ENCODE peak calls at places on chromosomes 1 and 21, in eight cellular contexts. One of them, this sample, is unnamed.

GRCh38 chr1:116125761-116126160 is 14.6 kb downstream of the MAB21L3 start:
- DNase-seq in fibroblast of lung: no peak
- DNase-seq in suprapubic skin: no peak
- DNase-seq in fibroblast of pulmonary artery: no peak
- DNase-seq in mucosa of descending colon: peak
- DNase-seq in ovary: no peak
- DNase-seq in OCI-LY7: no peak
- DNase-seq in H1: no peak
- DNase-seq in this sample: no peak

GRCh38 chr1:230917284-230918135 is 49.2 kb upstream of the C1orf198 start:
- DNase-seq in suprapubic skin: no peak
- DNase-seq in fibroblast of pulmonary artery: peak
- DNase-seq in fibroblast of lung: peak
- DNase-seq in H1: peak
- DNase-seq in mucosa of descending colon: peak
- DNase-seq in ovary: peak
- DNase-seq in OCI-LY7: peak
- DNase-seq in this sample: peak

GRCh38 chr1:228288536-228289238 is 80.8 kb downstream of the OBSCN start:
- DNase-seq in H1: no peak
- DNase-seq in mucosa of descending colon: no peak
- DNase-seq in suprapubic skin: peak
- DNase-seq in OCI-LY7: no peak
- DNase-seq in fibroblast of pulmonary artery: no peak
- DNase-seq in fibroblast of lung: no peak
- DNase-seq in ovary: no peak
- DNase-seq in this sample: no peak

GRCh38 chr21:45022348-45022675 is 52.1 kb upstream of the ADARB1 start:
- DNase-seq in mucosa of descending colon: no peak
- DNase-seq in H1: no peak
- DNase-seq in fibroblast of pulmonary artery: no peak
- DNase-seq in fibroblast of lung: no peak
- DNase-seq in suprapubic skin: no peak
- DNase-seq in OCI-LY7: no peak
- DNase-seq in ovary: no peak
- DNase-seq in this sample: no peak

GRCh38 chr21:44067011-44067839 is 40.0 kb upstream of the PWP2 start:
- DNase-seq in suprapubic skin: no peak
- DNase-seq in fibroblast of pulmonary artery: no peak
- DNase-seq in fibroblast of lung: no peak
- DNase-seq in ovary: no peak
- DNase-seq in H1: no peak
- DNase-seq in OCI-LY7: no peak
- DNase-seq in mucosa of descending colon: no peak
- DNase-seq in this sample: no peak

GRCh38 chr1:213622365-213623087 is 365.2 kb upstream of the PROX1 start:
- DNase-seq in ovary: no peak
- DNase-seq in suprapubic skin: no peak
- DNase-seq in fibroblast of lung: no peak
- DNase-seq in H1: no peak
- DNase-seq in OCI-LY7: no peak
- DNase-seq in mucosa of descending colon: no peak
- DNase-seq in fibroblast of pulmonary artery: no peak
- DNase-seq in this sample: no peak

GRCh38 chr21:26909972-26910371 is 56.9 kb downstream of the ADAMTS5 start:
- DNase-seq in mucosa of descending colon: no peak
- DNase-seq in fibroblast of pulmonary artery: no peak
- DNase-seq in H1: peak
- DNase-seq in fibroblast of lung: no peak
- DNase-seq in suprapubic skin: no peak
- DNase-seq in OCI-LY7: no peak
- DNase-seq in ovary: no peak
- DNase-seq in this sample: no peak

GRCh38 chr1:236759252-236759859 is 35.7 kb upstream of the MTR start:
- DNase-seq in fibroblast of lung: peak
- DNase-seq in ovary: no peak
- DNase-seq in suprapubic skin: no peak
- DNase-seq in fibroblast of pulmonary artery: peak
- DNase-seq in OCI-LY7: peak
- DNase-seq in H1: no peak
- DNase-seq in mucosa of descending colon: peak
- DNase-seq in this sample: peak

GRCh38 chr1:109482796-109483638 is 688 bp upstream of the ATXN7L2 start:
- DNase-seq in fibroblast of lung: peak
- DNase-seq in mucosa of descending colon: peak
- DNase-seq in fibroblast of pulmonary artery: no peak
- DNase-seq in H1: peak
- DNase-seq in suprapubic skin: no peak
- DNase-seq in ovary: peak
- DNase-seq in OCI-LY7: peak
- DNase-seq in this sample: no peak

GRCh38 chr1:179770887-179771502 is 27.9 kb downstream of the FAM163A start:
- DNase-seq in fibroblast of lung: no peak
- DNase-seq in OCI-LY7: no peak
- DNase-seq in suprapubic skin: no peak
- DNase-seq in ovary: no peak
- DNase-seq in H1: no peak
- DNase-seq in mucosa of descending colon: no peak
- DNase-seq in fibroblast of pulmonary artery: peak
- DNase-seq in this sample: no peak

GRCh38 chr1:232179896-232180760 is 449.8 kb downstream of the SIPA1L2 start:
- DNase-seq in ovary: no peak
- DNase-seq in fibroblast of lung: no peak
- DNase-seq in H1: peak
- DNase-seq in mucosa of descending colon: no peak
- DNase-seq in suprapubic skin: no peak
- DNase-seq in fibroblast of pulmonary artery: no peak
- DNase-seq in OCI-LY7: no peak
- DNase-seq in this sample: no peak

GRCh38 chr1:26666855-26667254 is 29.0 kb upstream of the ARID1A start:
- DNase-seq in H1: no peak
- DNase-seq in suprapubic skin: no peak
- DNase-seq in mucosa of descending colon: no peak
- DNase-seq in ovary: no peak
- DNase-seq in OCI-LY7: no peak
- DNase-seq in fibroblast of lung: peak
- DNase-seq in fibroblast of pulmonary artery: peak
- DNase-seq in this sample: no peak

GRCh38 chr1:23787701-23788100 is 3.2 kb upstream of the LYPLA2 start:
- DNase-seq in ovary: no peak
- DNase-seq in H1: no peak
- DNase-seq in mucosa of descending colon: no peak
- DNase-seq in OCI-LY7: no peak
- DNase-seq in suprapubic skin: no peak
- DNase-seq in fibroblast of pulmonary artery: no peak
- DNase-seq in fibroblast of lung: no peak
- DNase-seq in this sample: no peak

GRCh38 chr1:60922304-60922703 is 160.1 kb upstream of the NFIA start:
- DNase-seq in ovary: peak
- DNase-seq in fibroblast of lung: no peak
- DNase-seq in fibroblast of pulmonary artery: no peak
- DNase-seq in mucosa of descending colon: peak
- DNase-seq in H1: no peak
- DNase-seq in suprapubic skin: no peak
- DNase-seq in OCI-LY7: no peak
- DNase-seq in this sample: no peak

GRCh38 chr1:60920561-60920960 is 161.8 kb upstream of the NFIA start:
- DNase-seq in fibroblast of pulmonary artery: no peak
- DNase-seq in OCI-LY7: no peak
- DNase-seq in fibroblast of lung: no peak
- DNase-seq in H1: no peak
- DNase-seq in ovary: no peak
- DNase-seq in suprapubic skin: no peak
- DNase-seq in mucosa of descending colon: no peak
- DNase-seq in this sample: no peak

GRCh38 chr1:60918867-60919266 is 163.5 kb upstream of the NFIA start:
- DNase-seq in fibroblast of lung: no peak
- DNase-seq in suprapubic skin: no peak
- DNase-seq in fibroblast of pulmonary artery: no peak
- DNase-seq in H1: no peak
- DNase-seq in ovary: no peak
- DNase-seq in mucosa of descending colon: no peak
- DNase-seq in OCI-LY7: no peak
- DNase-seq in this sample: no peak

GRCh38 chr1:60923287-60924110 is 158.9 kb upstream of the NFIA start:
- DNase-seq in suprapubic skin: no peak
- DNase-seq in fibroblast of pulmonary artery: no peak
- DNase-seq in OCI-LY7: no peak
- DNase-seq in H1: no peak
- DNase-seq in fibroblast of lung: no peak
- DNase-seq in ovary: no peak
- DNase-seq in mucosa of descending colon: peak
- DNase-seq in this sample: no peak

DNA sequence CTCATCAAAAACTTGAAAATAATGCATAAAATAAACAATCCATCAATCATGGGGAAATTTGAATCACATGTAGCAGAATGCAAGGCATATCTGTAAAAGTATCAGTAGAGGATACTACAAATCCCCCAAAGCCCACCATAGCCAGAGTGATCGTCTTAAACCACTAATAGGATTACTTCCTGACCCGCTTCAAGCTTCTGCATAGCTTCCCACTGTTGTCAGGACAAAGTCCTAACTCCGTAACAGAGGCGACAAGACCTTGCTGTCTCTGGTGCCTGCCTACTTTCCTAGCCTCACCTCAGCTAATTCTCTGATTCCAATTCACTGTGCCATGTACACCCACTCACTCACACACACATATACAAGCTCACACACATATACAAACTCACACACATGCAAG is 161.2 kb upstream of the NFIA start:
- DNase-seq in suprapubic skin: no peak
- DNase-seq in H1: no peak
- DNase-seq in mucosa of descending colon: no peak
- DNase-seq in OCI-LY7: no peak
- DNase-seq in ovary: no peak
- DNase-seq in fibroblast of lung: no peak
- DNase-seq in fibroblast of pulmonary artery: no peak
- DNase-seq in this sample: no peak
- TF ChIP-seq CTCF in suprapubic skin: no peak
- TF ChIP-seq CTCF in H1: no peak
- TF ChIP-seq CTCF in mucosa of descending colon: no peak
- TF ChIP-seq CTCF in OCI-LY7: no peak
- TF ChIP-seq CTCF in ovary: no peak
- TF ChIP-seq CTCF in fibroblast of lung: no peak
- TF ChIP-seq CTCF in fibroblast of pulmonary artery: no peak
- TF ChIP-seq CTCF in this sample: no peak

GRCh38 chr1:111960971-111961370 is 28.5 kb downstream of the KCND3 start:
- DNase-seq in mucosa of descending colon: no peak
- DNase-seq in OCI-LY7: no peak
- DNase-seq in suprapubic skin: no peak
- DNase-seq in H1: no peak
- DNase-seq in fibroblast of pulmonary artery: no peak
- DNase-seq in fibroblast of lung: no peak
- DNase-seq in ovary: no peak
- DNase-seq in this sample: no peak

GRCh38 chr1:111956155-111956817 is 33.2 kb downstream of the KCND3 start:
- DNase-seq in H1: no peak
- DNase-seq in fibroblast of lung: no peak
- DNase-seq in mucosa of descending colon: no peak
- DNase-seq in fibroblast of pulmonary artery: no peak
- DNase-seq in suprapubic skin: no peak
- DNase-seq in OCI-LY7: no peak
- DNase-seq in ovary: no peak
- DNase-seq in this sample: no peak

GRCh38 chr1:111959436-111959835 is 30.0 kb downstream of the KCND3 start:
- DNase-seq in fibroblast of lung: no peak
- DNase-seq in mucosa of descending colon: no peak
- DNase-seq in H1: no peak
- DNase-seq in suprapubic skin: no peak
- DNase-seq in ovary: no peak
- DNase-seq in fibroblast of pulmonary artery: no peak
- DNase-seq in OCI-LY7: no peak
- DNase-seq in this sample: no peak

GRCh38 chr1:111958075-111958474 is 31.4 kb downstream of the KCND3 start:
- DNase-seq in ovary: no peak
- DNase-seq in OCI-LY7: no peak
- DNase-seq in mucosa of descending colon: no peak
- DNase-seq in suprapubic skin: no peak
- DNase-seq in fibroblast of lung: no peak
- DNase-seq in H1: no peak
- DNase-seq in fibroblast of pulmonary artery: no peak
- DNase-seq in this sample: no peak

GRCh38 chr1:111958911-111959310 is 30.6 kb downstream of the KCND3 start:
- DNase-seq in H1: no peak
- DNase-seq in ovary: no peak
- DNase-seq in fibroblast of pulmonary artery: no peak
- DNase-seq in fibroblast of lung: no peak
- DNase-seq in OCI-LY7: no peak
- DNase-seq in suprapubic skin: no peak
- DNase-seq in mucosa of descending colon: no peak
- DNase-seq in this sample: no peak
- H3K4me3 ChIP-seq in H1: no peak
- H3K4me3 ChIP-seq in ovary: no peak
- H3K4me3 ChIP-seq in fibroblast of pulmonary artery: no peak
- H3K4me3 ChIP-seq in fibroblast of lung: no peak
- H3K4me3 ChIP-seq in OCI-LY7: no peak
- H3K4me3 ChIP-seq in suprapubic skin: no peak
- H3K4me3 ChIP-seq in mucosa of descending colon: no peak
- H3K4me3 ChIP-seq in this sample: no peak

GRCh38 chr1:165147799-165148198 is 208.7 kb downstream of the LMX1A start:
- DNase-seq in OCI-LY7: no peak
- DNase-seq in suprapubic skin: no peak
- DNase-seq in ovary: no peak
- DNase-seq in fibroblast of lung: no peak
- DNase-seq in fibroblast of pulmonary artery: no peak
- DNase-seq in H1: no peak
- DNase-seq in mucosa of descending colon: no peak
- DNase-seq in this sample: no peak
- TF ChIP-seq CTCF in OCI-LY7: no peak
- TF ChIP-seq CTCF in suprapubic skin: no peak
- TF ChIP-seq CTCF in ovary: no peak
- TF ChIP-seq CTCF in fibroblast of lung: no peak
- TF ChIP-seq CTCF in fibroblast of pulmonary artery: no peak
- TF ChIP-seq CTCF in H1: no peak
- TF ChIP-seq CTCF in mucosa of descending colon: no peak
- TF ChIP-seq CTCF in this sample: no peak

GRCh38 chr1:1033731-1034437 is 14.0 kb downstream of the AGRN start:
- DNase-seq in fibroblast of pulmonary artery: no peak
- DNase-seq in H1: no peak
- DNase-seq in mucosa of descending colon: no peak
- DNase-seq in ovary: no peak
- DNase-seq in OCI-LY7: no peak
- DNase-seq in suprapubic skin: no peak
- DNase-seq in fibroblast of lung: no peak
- DNase-seq in this sample: no peak

GRCh38 chr1:1037366-1038327 is 17.7 kb downstream of the AGRN start:
- DNase-seq in OCI-LY7: no peak
- DNase-seq in fibroblast of lung: no peak
- DNase-seq in mucosa of descending colon: no peak
- DNase-seq in suprapubic skin: no peak
- DNase-seq in ovary: no peak
- DNase-seq in fibroblast of pulmonary artery: no peak
- DNase-seq in H1: no peak
- DNase-seq in this sample: no peak

GRCh38 chr1:1033009-1033587 is 13.2 kb downstream of the AGRN start:
- DNase-seq in suprapubic skin: no peak
- DNase-seq in fibroblast of pulmonary artery: peak
- DNase-seq in fibroblast of lung: peak
- DNase-seq in OCI-LY7: peak
- DNase-seq in H1: peak
- DNase-seq in mucosa of descending colon: peak
- DNase-seq in ovary: peak
- DNase-seq in this sample: peak

GRCh38 chr1:1034438-1034759 is 14.5 kb downstream of the AGRN start:
- DNase-seq in OCI-LY7: no peak
- DNase-seq in fibroblast of pulmonary artery: no peak
- DNase-seq in suprapubic skin: no peak
- DNase-seq in H1: no peak
- DNase-seq in fibroblast of lung: no peak
- DNase-seq in ovary: no peak
- DNase-seq in mucosa of descending colon: no peak
- DNase-seq in this sample: no peak

GRCh38 chr1:1035291-1035931 is 15.5 kb downstream of the AGRN start:
- DNase-seq in suprapubic skin: no peak
- DNase-seq in fibroblast of pulmonary artery: no peak
- DNase-seq in mucosa of descending colon: no peak
- DNase-seq in ovary: no peak
- DNase-seq in OCI-LY7: no peak
- DNase-seq in fibroblast of lung: no peak
- DNase-seq in H1: no peak
- DNase-seq in this sample: no peak
- H3K4me3 ChIP-seq in suprapubic skin: no peak
- H3K4me3 ChIP-seq in fibroblast of pulmonary artery: no peak
- H3K4me3 ChIP-seq in mucosa of descending colon: no peak
- H3K4me3 ChIP-seq in ovary: no peak
- H3K4me3 ChIP-seq in OCI-LY7: no peak
- H3K4me3 ChIP-seq in fibroblast of lung: no peak
- H3K4me3 ChIP-seq in H1: no peak
- H3K4me3 ChIP-seq in this sample: no peak